ENCODE peak calls at places on chromosome 3, in six cellular contexts. T is IMR-90, K is transverse colon, G is stomach, O is endothelial cell of umbilical vein, W is uterus. J is an unnamed sample. For H3K36me3, the result is how much of the 10 kb centered on the place peaks cover.

GRCh38 chr3:42685891-42686820 is 819 bp downstream of the KLHL40 start:
- DNase-seq in T (no peak), K (no peak), G (no peak), O (no peak), W (peak), J (no peak)

GRCh38 chr3:13507791-13508339 is 27.8 kb downstream of the HDAC11 start:
- DNase-seq in T (peak), K (no peak), G (no peak), O (no peak), W (no peak), J (no peak)

GRCh38 chr3:25292604-25293003 is 135.5 kb upstream of the RARB start:
- DNase-seq in T (no peak), K (no peak), G (no peak), O (no peak), W (no peak), J (no peak)

GRCh38 chr3:51274052-51274451 is 111.0 kb upstream of the MANF start:
- DNase-seq in T (no peak), K (no peak), G (no peak), O (no peak), W (no peak), J (no peak)

GRCh38 chr3:37779289-37780152 is 82.2 kb upstream of the CTDSPL start:
- DNase-seq in T (peak), K (no peak), G (no peak), O (peak), W (no peak), J (peak)

GRCh38 chr3:142875583-142876207 is 13.2 kb downstream of the PCOLCE2 start:
- DNase-seq in T (no peak), K (no peak), G (no peak), O (no peak), W (no peak), J (no peak)

GRCh38 chr3:48268936-48269551 is 28.1 kb downstream of the ZNF589 start:
- DNase-seq in T (no peak), K (peak), G (no peak), O (no peak), W (peak), J (no peak)

GRCh38 chr3:197417451-197417850 is 119.0 kb upstream of the DLG1 start:
- DNase-seq in T (peak), K (no peak), G (no peak), O (no peak), W (no peak), J (no peak)

GRCh38 chr3:62875103-62876002 is at the start of gene CADPS:
- DNase-seq in T (no peak), K (peak), G (no peak), O (no peak), W (no peak), J (no peak)

GRCh38 chr3:15051531-15051930 is 13.6 kb downstream of the MRPS25 start:
- DNase-seq in T (peak), K (peak), G (peak), O (peak), W (no peak), J (peak)

GRCh38 chr3:55690746-55691540 is 203.8 kb upstream of the WNT5A start:
- DNase-seq in T (no peak), K (no peak), G (no peak), O (no peak), W (no peak), J (peak)

GRCh38 chr3:159169828-159170227 is 368.0 kb downstream of the MFSD1 start:
- DNase-seq in T (peak), K (no peak), G (no peak), O (peak), W (no peak), J (no peak)

GRCh38 chr3:63538912-63539311 is 113.6 kb upstream of the SNTN start:
- DNase-seq in T (no peak), K (no peak), G (no peak), O (no peak), W (no peak), J (no peak)

GRCh38 chr3:17581421-17582080 is 160.9 kb downstream of the TBC1D5 start:
- DNase-seq in T (peak), K (no peak), G (no peak), O (no peak), W (no peak), J (no peak)

GRCh38 chr3:12420393-12420792 is 63.9 kb upstream of the TSEN2 start:
- DNase-seq in T (no peak), K (no peak), G (no peak), O (no peak), W (no peak), J (no peak)

GRCh38 chr3:45011756-45012441 is 14.2 kb upstream of the CLEC3B start:
- DNase-seq in T (peak), K (peak), G (peak), O (peak), W (peak), J (peak)

GRCh38 chr3:158847466-158847849 is 45.6 kb downstream of the MFSD1 start:
- DNase-seq in T (no peak), K (no peak), G (no peak), O (no peak), W (no peak), J (no peak)

GRCh38 chr3:170448530-170449110 is 30.0 kb downstream of the CLDN11 start:
- DNase-seq in T (peak), K (no peak), G (no peak), O (no peak), W (no peak), J (no peak)

GRCh38 chr3:150733373-150733935 is 29.5 kb downstream of the SIAH2 start:
- DNase-seq in T (no peak), K (no peak), G (no peak), O (no peak), W (no peak), J (no peak)

GRCh38 chr3:195591220-195591619 is 7.5 kb upstream of the APOD start:
- DNase-seq in T (no peak), K (no peak), G (no peak), O (no peak), W (no peak), J (no peak)

GRCh38 chr3:44437800-44438199 is 39.7 kb downstream of the ZNF445 start:
- DNase-seq in T (no peak), K (no peak), G (no peak), O (no peak), W (no peak), J (no peak)

GRCh38 chr3:72035606-72036005 is 250.7 kb upstream of the PROK2 start:
- DNase-seq in T (no peak), K (no peak), G (no peak), O (no peak), W (no peak), J (no peak)

GRCh38 chr3:154926721-154927120 is 153.4 kb upstream of the MME start:
- DNase-seq in T (no peak), K (no peak), G (no peak), O (no peak), W (no peak), J (peak)

GRCh38 chr3:53633197-53633787 is 138.9 kb downstream of the CACNA1D start:
- DNase-seq in T (no peak), K (no peak), G (no peak), O (no peak), W (no peak), J (no peak)

GRCh38 chr3:78115983-78116382 is 1076.1 kb downstream of the ROBO2 start:
- DNase-seq in T (no peak), K (no peak), G (no peak), O (no peak), W (no peak), J (no peak)

GRCh38 chr3:88795502-88795901 is 311.9 kb upstream of the EPHA3 start:
- DNase-seq in T (no peak), K (no peak), G (no peak), O (no peak), W (no peak), J (no peak)
- H3K36me3 ChIP-seq in T (under half), K (under half), G (under half), O (under half), W (under half), J (under half)

GRCh38 chr3:181631901-181632300 is 79.8 kb upstream of the SOX2 start:
- DNase-seq in T (no peak), K (no peak), G (no peak), O (peak), W (no peak), J (no peak)
- TF ChIP-seq CTCF in T (no peak), K (no peak), G (no peak), O (no peak), W (no peak), J (no peak)

GRCh38 chr3:85589145-85589544 is 630.4 kb downstream of the CADM2 start:
- DNase-seq in T (peak), K (no peak), G (no peak), O (no peak), W (no peak), J (no peak)

GRCh38 chr3:85586018-85586417 is 627.2 kb downstream of the CADM2 start:
- DNase-seq in T (no peak), K (no peak), G (no peak), O (no peak), W (no peak), J (no peak)

DNA sequence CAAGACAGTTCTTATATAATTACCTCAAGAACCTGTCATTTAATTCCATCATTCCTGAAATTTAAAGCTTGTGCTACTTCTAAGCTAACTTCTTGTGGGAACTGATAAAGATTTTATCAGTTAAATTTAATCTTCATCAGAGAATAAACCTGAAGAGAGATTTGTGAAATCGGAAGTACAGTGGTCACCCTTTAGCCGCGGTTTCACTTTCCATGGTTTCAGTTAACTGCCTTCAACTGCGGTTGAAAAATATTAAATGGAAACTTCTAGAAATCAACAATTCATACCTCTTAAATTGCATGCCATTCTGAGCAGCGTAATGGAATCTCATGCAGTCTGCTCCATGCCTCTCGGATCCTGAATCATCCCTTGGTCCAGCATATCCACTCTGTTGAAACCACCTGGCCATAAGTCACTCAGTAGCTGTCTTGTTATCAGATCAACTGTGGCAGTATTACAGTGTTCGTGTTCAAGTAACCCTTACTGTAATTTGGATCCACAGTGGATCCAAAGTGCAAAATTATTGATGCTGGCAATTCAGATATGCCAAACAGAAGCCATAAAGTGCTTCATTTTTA is 626.1 kb downstream of the CADM2 start:
- DNase-seq in T (no peak), K (no peak), G (no peak), O (no peak), W (no peak), J (no peak)
- TF ChIP-seq POLR2A in T (no peak), K (no peak), G (no peak), O (no peak), W (no peak), J (no peak)

GRCh38 chr3:167705840-167706239 is 28.9 kb downstream of the PDCD10 start:
- DNase-seq in T (peak), K (no peak), G (no peak), O (peak), W (no peak), J (no peak)
- H3K36me3 ChIP-seq in T (under half), K (under half), G (half or more), O (under half), W (under half), J (under half)

J was measured in thyroid gland.